ENCODE peak calls at places on chromosomes 2 and 18, in six cellular contexts. One of them, this sample, is unnamed.

GRCh38 chr2:71449343-71449742 is 4.0 kb upstream of the DYSF start:
- DNase-seq in GM12891: no peak
- DNase-seq in transverse colon: no peak
- DNase-seq in stomach: no peak
- DNase-seq in breast epithelium: no peak
- DNase-seq in upper lobe of left lung: no peak
- DNase-seq in this sample: no peak

GRCh38 chr2:85215074-85216050 is 82.2 kb downstream of the TCF7L1 start:
- DNase-seq in GM12891: no peak
- DNase-seq in transverse colon: peak
- DNase-seq in stomach: no peak
- DNase-seq in breast epithelium: no peak
- DNase-seq in upper lobe of left lung: no peak
- DNase-seq in this sample: no peak

GRCh38 chr2:22450831-22451230 is 934.1 kb upstream of the KLHL29 start:
- DNase-seq in GM12891: no peak
- DNase-seq in transverse colon: no peak
- DNase-seq in stomach: no peak
- DNase-seq in breast epithelium: peak
- DNase-seq in upper lobe of left lung: no peak
- DNase-seq in this sample: no peak

GRCh38 chr2:95087379-95087778 is 34.2 kb downstream of the MRPS5 start:
- DNase-seq in GM12891: no peak
- DNase-seq in transverse colon: no peak
- DNase-seq in stomach: no peak
- DNase-seq in breast epithelium: no peak
- DNase-seq in upper lobe of left lung: no peak
- DNase-seq in this sample: no peak

GRCh38 chr2:240233891-240234502 is 93.5 kb upstream of the OTOS start:
- DNase-seq in GM12891: no peak
- DNase-seq in transverse colon: no peak
- DNase-seq in stomach: no peak
- DNase-seq in breast epithelium: no peak
- DNase-seq in upper lobe of left lung: peak
- DNase-seq in this sample: peak

GRCh38 chr18:32158108-32158624 is 31.7 kb upstream of the MEP1B start:
- DNase-seq in GM12891: peak
- DNase-seq in transverse colon: peak
- DNase-seq in stomach: peak
- DNase-seq in breast epithelium: peak
- DNase-seq in upper lobe of left lung: peak
- DNase-seq in this sample: peak

GRCh38 chr18:79748321-79749157 is 49.2 kb upstream of the KCNG2 start:
- DNase-seq in GM12891: no peak
- DNase-seq in transverse colon: no peak
- DNase-seq in stomach: no peak
- DNase-seq in breast epithelium: no peak
- DNase-seq in upper lobe of left lung: peak
- DNase-seq in this sample: no peak

GRCh38 chr2:176167398-176167797 is 10.3 kb downstream of the HOXD3 start:
- DNase-seq in GM12891: no peak
- DNase-seq in transverse colon: no peak
- DNase-seq in stomach: no peak
- DNase-seq in breast epithelium: no peak
- DNase-seq in upper lobe of left lung: no peak
- DNase-seq in this sample: no peak

GRCh38 chr2:173134703-173135102 is 59.1 kb downstream of the MAP3K20 start:
- DNase-seq in GM12891: no peak
- DNase-seq in transverse colon: no peak
- DNase-seq in stomach: no peak
- DNase-seq in breast epithelium: no peak
- DNase-seq in upper lobe of left lung: peak
- DNase-seq in this sample: no peak

GRCh38 chr18:55494441-55494840 is 93.6 kb downstream of the TCF4 start:
- DNase-seq in GM12891: no peak
- DNase-seq in transverse colon: no peak
- DNase-seq in stomach: no peak
- DNase-seq in breast epithelium: no peak
- DNase-seq in upper lobe of left lung: no peak
- DNase-seq in this sample: no peak

GRCh38 chr2:55150834-55151233 is 81.3 kb downstream of the CLHC1 start:
- DNase-seq in GM12891: no peak
- DNase-seq in transverse colon: no peak
- DNase-seq in stomach: no peak
- DNase-seq in breast epithelium: no peak
- DNase-seq in upper lobe of left lung: no peak
- DNase-seq in this sample: no peak

GRCh38 chr2:159906315-159906714 is 108.3 kb upstream of the CD302 start:
- DNase-seq in GM12891: no peak
- DNase-seq in transverse colon: peak
- DNase-seq in stomach: no peak
- DNase-seq in breast epithelium: no peak
- DNase-seq in upper lobe of left lung: no peak
- DNase-seq in this sample: no peak

DNA sequence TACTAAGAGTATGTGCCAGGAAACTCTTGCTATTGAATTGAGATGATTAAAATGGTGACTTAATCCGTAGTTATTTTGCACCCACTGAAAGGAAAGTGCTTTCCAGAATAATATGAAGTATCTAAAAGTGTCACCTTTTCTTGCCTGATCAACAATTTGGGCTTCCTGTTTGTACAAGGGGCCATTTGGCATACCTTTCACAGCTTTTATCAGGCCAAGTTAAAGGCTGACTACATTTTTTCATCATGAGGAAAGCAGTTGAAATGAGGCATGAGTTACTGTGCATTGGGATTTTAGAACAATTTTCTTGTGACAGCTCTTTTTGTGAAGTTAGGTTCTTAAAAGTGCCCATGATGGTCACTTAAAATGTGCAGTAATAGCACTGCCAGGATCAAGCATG is 11.2 kb downstream of the TSN start:
- DNase-seq in GM12891: no peak
- DNase-seq in transverse colon: no peak
- DNase-seq in stomach: no peak
- DNase-seq in breast epithelium: no peak
- DNase-seq in upper lobe of left lung: no peak
- DNase-seq in this sample: no peak
- TF ChIP-seq POLR2AphosphoS5 in GM12891: no peak
- TF ChIP-seq POLR2AphosphoS5 in transverse colon: no peak
- TF ChIP-seq POLR2AphosphoS5 in stomach: no peak
- TF ChIP-seq POLR2AphosphoS5 in breast epithelium: no peak
- TF ChIP-seq POLR2AphosphoS5 in upper lobe of left lung: no peak
- TF ChIP-seq POLR2AphosphoS5 in this sample: no peak

GRCh38 chr2:113117594-113118262 is 9.7 kb upstream of the IL1RN start:
- DNase-seq in GM12891: no peak
- DNase-seq in transverse colon: peak
- DNase-seq in stomach: peak
- DNase-seq in breast epithelium: peak
- DNase-seq in upper lobe of left lung: peak
- DNase-seq in this sample: no peak
- TF ChIP-seq POLR2A in GM12891: no peak
- TF ChIP-seq POLR2A in transverse colon: peak
- TF ChIP-seq POLR2A in stomach: peak
- TF ChIP-seq POLR2A in breast epithelium: no peak
- TF ChIP-seq POLR2A in upper lobe of left lung: no peak
- TF ChIP-seq POLR2A in this sample: no peak

DNA sequence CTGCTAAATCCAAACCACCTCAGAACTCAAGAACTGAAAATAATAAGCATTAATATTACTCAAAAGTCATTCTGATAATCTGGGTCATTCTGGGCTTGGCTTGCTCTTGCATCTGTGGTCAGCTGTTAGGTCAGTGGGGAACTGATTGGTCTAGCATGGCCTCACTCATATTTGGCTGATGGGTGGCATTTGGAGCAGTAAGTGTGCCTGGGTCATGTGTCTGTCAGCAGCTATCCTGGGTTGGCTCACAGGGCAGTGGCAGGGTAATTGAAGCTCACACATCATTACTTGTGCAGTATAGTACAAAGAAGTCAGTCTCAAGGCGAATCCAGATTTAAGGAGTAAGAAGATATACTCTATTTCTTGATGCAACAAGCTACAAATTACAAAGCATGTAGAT is 9.6 kb downstream of the RPL37A start:
- DNase-seq in GM12891: no peak
- DNase-seq in transverse colon: no peak
- DNase-seq in stomach: no peak
- DNase-seq in breast epithelium: no peak
- DNase-seq in upper lobe of left lung: no peak
- DNase-seq in this sample: no peak
- TF ChIP-seq POLR2AphosphoS5 in GM12891: no peak
- TF ChIP-seq POLR2AphosphoS5 in transverse colon: no peak
- TF ChIP-seq POLR2AphosphoS5 in stomach: no peak
- TF ChIP-seq POLR2AphosphoS5 in breast epithelium: no peak
- TF ChIP-seq POLR2AphosphoS5 in upper lobe of left lung: no peak
- TF ChIP-seq POLR2AphosphoS5 in this sample: no peak

DNA sequence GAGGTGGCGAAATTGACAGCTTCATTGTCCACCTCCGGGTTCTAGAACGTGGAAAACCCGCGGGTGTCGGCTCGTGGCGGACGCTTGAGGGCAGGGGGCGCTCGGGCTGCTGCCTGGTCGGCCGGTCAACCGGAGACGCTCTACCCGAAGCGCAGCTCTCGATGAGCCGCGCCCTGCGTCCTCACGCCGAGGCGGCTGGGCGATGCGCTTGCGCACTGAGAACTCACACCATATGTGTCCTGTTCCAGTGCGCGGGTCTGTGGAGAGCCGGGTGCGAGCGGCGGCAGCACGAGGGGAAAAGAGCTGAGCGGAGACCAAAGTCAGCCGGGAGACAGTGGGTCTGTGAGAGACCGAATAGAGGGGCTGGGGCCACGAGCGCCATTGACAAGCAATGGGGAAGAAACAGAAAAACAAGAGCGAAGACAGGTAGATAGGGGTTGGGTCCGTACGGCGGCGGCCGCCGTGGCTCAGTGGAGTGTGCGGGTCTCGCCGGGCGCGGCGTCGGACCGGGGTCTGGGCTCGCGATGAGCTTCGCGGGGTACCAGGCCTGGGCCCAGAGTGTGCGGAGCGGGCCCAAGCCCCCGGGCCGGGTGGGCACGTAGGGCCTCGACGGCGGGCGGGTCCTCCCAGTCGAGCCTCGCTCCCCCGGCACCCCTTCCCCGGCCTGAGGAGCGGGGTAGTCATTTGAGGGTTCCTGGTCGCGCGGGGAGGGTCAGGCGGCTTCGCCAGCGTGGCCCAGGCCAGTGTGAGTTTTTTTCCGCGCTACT is at the start of gene EIF5B:
- DNase-seq in GM12891: peak
- DNase-seq in transverse colon: peak
- DNase-seq in stomach: peak
- DNase-seq in breast epithelium: peak
- DNase-seq in upper lobe of left lung: peak
- DNase-seq in this sample: peak
- TF ChIP-seq POLR2A in GM12891: peak
- TF ChIP-seq POLR2A in transverse colon: peak
- TF ChIP-seq POLR2A in stomach: peak
- TF ChIP-seq POLR2A in breast epithelium: peak
- TF ChIP-seq POLR2A in upper lobe of left lung: peak
- TF ChIP-seq POLR2A in this sample: peak

DNA sequence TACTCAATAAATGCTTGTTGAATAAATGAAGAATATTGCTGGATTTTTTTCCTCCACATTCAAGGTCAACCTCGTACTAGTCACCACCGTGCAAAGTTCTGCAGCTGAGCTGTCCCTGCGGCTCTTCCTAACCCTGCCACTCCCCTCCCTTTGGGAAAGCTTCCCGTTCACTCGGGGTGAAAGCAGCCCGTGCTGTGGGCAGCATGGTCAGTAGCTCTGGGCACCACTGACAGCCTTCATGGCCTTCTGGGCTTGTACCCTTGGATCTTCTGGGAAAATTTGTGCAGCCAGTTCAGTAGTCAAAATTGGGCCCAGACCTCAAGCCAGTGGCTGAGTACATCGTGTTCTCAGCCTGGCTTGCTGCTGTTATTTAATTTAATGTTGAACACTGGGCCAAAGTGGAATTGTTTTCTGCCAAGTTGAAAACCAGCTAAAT is 469.2 kb upstream of the RAB12 start:
- DNase-seq in GM12891: no peak
- DNase-seq in transverse colon: no peak
- DNase-seq in stomach: no peak
- DNase-seq in breast epithelium: no peak
- DNase-seq in upper lobe of left lung: no peak
- DNase-seq in this sample: no peak
- TF ChIP-seq POLR2AphosphoS5 in GM12891: no peak
- TF ChIP-seq POLR2AphosphoS5 in transverse colon: no peak
- TF ChIP-seq POLR2AphosphoS5 in stomach: no peak
- TF ChIP-seq POLR2AphosphoS5 in breast epithelium: no peak
- TF ChIP-seq POLR2AphosphoS5 in upper lobe of left lung: no peak
- TF ChIP-seq POLR2AphosphoS5 in this sample: no peak

GRCh38 chr18:12990977-12991838 is at the start of gene CEP192:
- DNase-seq in GM12891: peak
- DNase-seq in transverse colon: peak
- DNase-seq in stomach: peak
- DNase-seq in breast epithelium: peak
- DNase-seq in upper lobe of left lung: peak
- DNase-seq in this sample: peak
- TF ChIP-seq POLR2A in GM12891: peak
- TF ChIP-seq POLR2A in transverse colon: peak
- TF ChIP-seq POLR2A in stomach: peak
- TF ChIP-seq POLR2A in breast epithelium: no peak
- TF ChIP-seq POLR2A in upper lobe of left lung: no peak
- TF ChIP-seq POLR2A in this sample: peak

GRCh38 chr2:58557166-58557565 is 316.0 kb upstream of the FANCL start:
- DNase-seq in GM12891: no peak
- DNase-seq in transverse colon: no peak
- DNase-seq in stomach: no peak
- DNase-seq in breast epithelium: no peak
- DNase-seq in upper lobe of left lung: no peak
- DNase-seq in this sample: no peak

GRCh38 chr2:58558866-58559265 is 317.7 kb upstream of the FANCL start:
- DNase-seq in GM12891: no peak
- DNase-seq in transverse colon: no peak
- DNase-seq in stomach: no peak
- DNase-seq in breast epithelium: no peak
- DNase-seq in upper lobe of left lung: no peak
- DNase-seq in this sample: no peak

GRCh38 chr2:58553937-58554336 is 312.8 kb upstream of the FANCL start:
- DNase-seq in GM12891: no peak
- DNase-seq in transverse colon: no peak
- DNase-seq in stomach: no peak
- DNase-seq in breast epithelium: no peak
- DNase-seq in upper lobe of left lung: no peak
- DNase-seq in this sample: no peak

DNA sequence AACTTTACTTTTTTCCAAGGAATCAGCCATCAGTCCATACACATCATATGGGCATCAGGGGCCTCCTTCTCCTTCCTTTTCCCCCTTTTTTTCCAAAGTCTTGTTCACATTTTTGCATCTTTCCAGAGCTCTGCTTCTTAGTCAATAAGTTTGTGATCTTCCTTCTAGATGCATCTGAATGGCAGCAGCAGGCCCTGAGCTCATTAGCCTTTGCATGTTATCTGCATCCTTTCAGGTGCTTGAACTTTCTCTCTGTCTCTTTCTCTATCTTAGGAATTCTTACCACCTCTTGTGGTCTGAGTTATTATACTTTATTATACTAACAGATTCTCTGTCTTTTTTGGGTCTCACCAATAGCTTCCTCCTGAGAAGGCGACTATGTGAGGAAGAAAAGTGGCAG is 312.4 kb upstream of the FANCL start:
- DNase-seq in GM12891: no peak
- DNase-seq in transverse colon: no peak
- DNase-seq in stomach: no peak
- DNase-seq in breast epithelium: no peak
- DNase-seq in upper lobe of left lung: no peak
- DNase-seq in this sample: no peak
- TF ChIP-seq POLR2AphosphoS5 in GM12891: no peak
- TF ChIP-seq POLR2AphosphoS5 in transverse colon: no peak
- TF ChIP-seq POLR2AphosphoS5 in stomach: no peak
- TF ChIP-seq POLR2AphosphoS5 in breast epithelium: no peak
- TF ChIP-seq POLR2AphosphoS5 in upper lobe of left lung: no peak
- TF ChIP-seq POLR2AphosphoS5 in this sample: no peak

GRCh38 chr2:158456309-158457066 is at the start of the genes CCDC148 and PKP4:
- DNase-seq in GM12891: peak
- DNase-seq in transverse colon: peak
- DNase-seq in stomach: peak
- DNase-seq in breast epithelium: peak
- DNase-seq in upper lobe of left lung: peak
- DNase-seq in this sample: peak
- TF ChIP-seq POLR2A in GM12891: no peak
- TF ChIP-seq POLR2A in transverse colon: no peak
- TF ChIP-seq POLR2A in stomach: no peak
- TF ChIP-seq POLR2A in breast epithelium: peak
- TF ChIP-seq POLR2A in upper lobe of left lung: no peak
- TF ChIP-seq POLR2A in this sample: no peak

This sample was measured in GM12892.